ENCODE peak calls at places on chromosomes 6 and 20, in five cellular contexts. One of them, this sample, is unnamed.

GRCh38 chr20:2385026-2385425 is 4.3 kb downstream of the TGM6 start:
- DNase-seq in hepatic stellate cell: no peak
- DNase-seq in progenitor cell of endocrine pancreas: no peak
- DNase-seq in mesendoderm: peak; percentile 69
- DNase-seq in NCI-H524: no peak
- DNase-seq in this sample: no peak

GRCh38 chr6:169328112-169328801 is 74.6 kb upstream of the THBS2 start:
- DNase-seq in hepatic stellate cell: peak; percentile 55
- DNase-seq in NCI-H524: no peak
- DNase-seq in progenitor cell of endocrine pancreas: no peak
- DNase-seq in mesendoderm: no peak
- DNase-seq in this sample: no peak

GRCh38 chr20:44615169-44615791 is 32.9 kb downstream of the PKIG start:
- DNase-seq in mesendoderm: no peak
- DNase-seq in progenitor cell of endocrine pancreas: no peak
- DNase-seq in hepatic stellate cell: no peak
- DNase-seq in NCI-H524: no peak
- DNase-seq in this sample: peak; percentile 80

GRCh38 chr20:46626799-46627198 is 24.5 kb downstream of the SLC13A3 start:
- DNase-seq in NCI-H524: no peak
- DNase-seq in progenitor cell of endocrine pancreas: no peak
- DNase-seq in mesendoderm: no peak
- DNase-seq in hepatic stellate cell: no peak
- DNase-seq in this sample: no peak

GRCh38 chr6:160882741-160883340 is 108.7 kb upstream of the MAP3K4 start:
- DNase-seq in mesendoderm: peak; percentile 97
- DNase-seq in hepatic stellate cell: no peak
- DNase-seq in progenitor cell of endocrine pancreas: no peak
- DNase-seq in NCI-H524: no peak
- DNase-seq in this sample: no peak

GRCh38 chr6:33746651-33747100 is at the start of gene IP6K3:
- DNase-seq in mesendoderm: no peak
- DNase-seq in NCI-H524: peak; percentile 28
- DNase-seq in hepatic stellate cell: no peak
- DNase-seq in progenitor cell of endocrine pancreas: no peak
- DNase-seq in this sample: peak; percentile 70

GRCh38 chr6:137297887-137298286 is 78.7 kb upstream of the IFNGR1 start:
- DNase-seq in NCI-H524: no peak
- DNase-seq in progenitor cell of endocrine pancreas: no peak
- DNase-seq in hepatic stellate cell: no peak
- DNase-seq in mesendoderm: peak; percentile 95
- DNase-seq in this sample: peak; percentile 69

GRCh38 chr6:120357447-120357846 is 976.8 kb downstream of the TBC1D32 start:
- DNase-seq in progenitor cell of endocrine pancreas: no peak
- DNase-seq in hepatic stellate cell: no peak
- DNase-seq in NCI-H524: no peak
- DNase-seq in mesendoderm: no peak
- DNase-seq in this sample: no peak

GRCh38 chr20:62816031-62816878 is 595 bp upstream of the COL9A3 start:
- DNase-seq in mesendoderm: peak; percentile 98
- DNase-seq in hepatic stellate cell: peak; percentile 66
- DNase-seq in progenitor cell of endocrine pancreas: no peak
- DNase-seq in NCI-H524: no peak
- DNase-seq in this sample: peak; percentile 97

GRCh38 chr20:750801-751200 is 17.5 kb downstream of the SLC52A3 start:
- DNase-seq in NCI-H524: no peak
- DNase-seq in progenitor cell of endocrine pancreas: no peak
- DNase-seq in hepatic stellate cell: no peak
- DNase-seq in mesendoderm: peak; percentile 71
- DNase-seq in this sample: no peak

GRCh38 chr20:2114106-2114505 is 12.5 kb downstream of the STK35 start:
- DNase-seq in mesendoderm: no peak
- DNase-seq in NCI-H524: no peak
- DNase-seq in hepatic stellate cell: no peak
- DNase-seq in progenitor cell of endocrine pancreas: no peak
- DNase-seq in this sample: no peak

GRCh38 chr6:45185403-45186251 is 142.5 kb upstream of the RUNX2 start:
- DNase-seq in mesendoderm: no peak
- DNase-seq in hepatic stellate cell: peak; percentile 4
- DNase-seq in NCI-H524: no peak
- DNase-seq in progenitor cell of endocrine pancreas: no peak
- DNase-seq in this sample: no peak